ENCODE peak calls at places on chromosome 11, in four cellular contexts. Z is GM10248; V is activated effector memory CD4-positive, alpha-beta T cell treated with anti-CD3 and anti-CD28 coated beads, Interleukin-2, amount 50 U/mL, for 16 hours; Q is AG10803. B is an unnamed sample.

GRCh38 chr11:60396790-60397189 is 531 bp downstream of the MS4A14 start:
- DNase-seq in Z (peak; percentile 27), V (no peak), Q (no peak), B (peak; percentile 34)

GRCh38 chr11:47645500-47645899 is 3.1 kb upstream of the MTCH2 start:
- DNase-seq in Z (no peak), V (peak; percentile 19), Q (no peak), B (no peak)

GRCh38 chr11:128931661-128932060 is 11.0 kb downstream of the TP53AIP1 start:
- DNase-seq in Z (no peak), V (no peak), Q (no peak), B (no peak)

GRCh38 chr11:85694385-85694980 is 8.5 kb upstream of the CCDC89 start:
- DNase-seq in Z (no peak), V (no peak), Q (peak; percentile 64), B (peak; percentile 22)

GRCh38 chr11:105092255-105093239 is 47.0 kb downstream of the CARD18 start:
- DNase-seq in Z (no peak), V (no peak), Q (no peak), B (no peak)

GRCh38 chr11:36110698-36111410 is 167.0 kb downstream of the LDLRAD3 start:
- DNase-seq in Z (no peak), V (no peak), Q (no peak), B (no peak)

GRCh38 chr11:44814881-44815592 is 88.3 kb downstream of the TSPAN18 start:
- DNase-seq in Z (no peak), V (no peak), Q (peak; percentile 80), B (no peak)

GRCh38 chr11:130070109-130070828 is 575 bp downstream of the APLP2 start:
- DNase-seq in Z (peak; percentile 62), V (peak; percentile 85), Q (no peak), B (peak; percentile 81)

GRCh38 chr11:7577883-7578242 is 64.1 kb downstream of the PPFIBP2 start:
- DNase-seq in Z (no peak), V (no peak), Q (peak; percentile 55), B (no peak)

GRCh38 chr11:5291207-5291838 is 10.4 kb downstream of the OR51B4 start:
- DNase-seq in Z (peak; percentile 40), V (no peak), Q (peak; percentile 31), B (peak; percentile 65)

GRCh38 chr11:75233688-75234295 is 6.8 kb upstream of the TPBGL start:
- DNase-seq in Z (no peak), V (peak; percentile 51), Q (peak; percentile 46), B (no peak)

GRCh38 chr11:96794152-96794551 is 404.3 kb downstream of the JRKL start:
- DNase-seq in Z (no peak), V (no peak), Q (no peak), B (no peak)

GRCh38 chr11:65643971-65644370 is 6.1 kb downstream of the SIPA1 start:
- DNase-seq in Z (no peak), V (no peak), Q (no peak), B (no peak)

GRCh38 chr11:75525433-75526191 is at the start of gene GDPD5:
- DNase-seq in Z (peak; percentile 96), V (peak; percentile 95), Q (peak; percentile 69), B (peak; percentile 99)

GRCh38 chr11:111777094-111778046 is 11.2 kb upstream of the PPP2R1B start:
- DNase-seq in Z (peak; percentile 62), V (no peak), Q (peak; percentile 82), B (peak; percentile 63)

GRCh38 chr11:10075141-10075540 is 218.9 kb downstream of the SBF2 start:
- DNase-seq in Z (no peak), V (no peak), Q (no peak), B (no peak)

GRCh38 chr11:35083181-35084061 is 55.5 kb upstream of the CD44 start:
- DNase-seq in Z (peak; percentile 77), V (peak; percentile 86), Q (peak; percentile 100), B (peak; percentile 66)

GRCh38 chr11:1298695-1299492 is 10.5 kb downstream of the TOLLIP start:
- DNase-seq in Z (no peak), V (peak; percentile 45), Q (peak; percentile 81), B (no peak)

GRCh38 chr11:128324531-128325141 is 262.7 kb downstream of the ETS1 start:
- DNase-seq in Z (no peak), V (peak; percentile 91), Q (no peak), B (no peak)

GRCh38 chr11:61731956-61732675 is 20.3 kb upstream of the MYRF start:
- DNase-seq in Z (no peak), V (no peak), Q (peak; percentile 27), B (no peak)

GRCh38 chr11:119874660-119875238 is 145.7 kb upstream of the NECTIN1 start:
- DNase-seq in Z (no peak), V (no peak), Q (no peak), B (no peak)

GRCh38 chr11:92222701-92223100 is 1.9 kb upstream of the FAT3 start:
- DNase-seq in Z (no peak), V (no peak), Q (no peak), B (no peak)

GRCh38 chr11:121194731-121195596 is 93.9 kb downstream of the TECTA start:
- DNase-seq in Z (peak; percentile 69), V (peak; percentile 70), Q (peak; percentile 57), B (peak; percentile 70)

GRCh38 chr11:10934293-10934850 is 76.5 kb upstream of the ZBED5 start:
- DNase-seq in Z (no peak), V (no peak), Q (no peak), B (no peak)

GRCh38 chr11:30889116-30889765 is 303.1 kb upstream of the MPPED2 start:
- DNase-seq in Z (no peak), V (no peak), Q (peak; percentile 27), B (no peak)

GRCh38 chr11:64007629-64008282 is 21.5 kb downstream of the OTUB1 start:
- DNase-seq in Z (no peak), V (no peak), Q (no peak), B (no peak)

GRCh38 chr11:40391679-40392078 is 1067.8 kb downstream of the LRRC4C start:
- DNase-seq in Z (no peak), V (no peak), Q (no peak), B (no peak)

GRCh38 chr11:102836290-102836875 is 7.0 kb downstream of the MMP3 start:
- DNase-seq in Z (no peak), V (no peak), Q (peak; percentile 92), B (no peak)

GRCh38 chr11:95849087-95849825 is 59.0 kb downstream of the CEP57 start:
- DNase-seq in Z (peak; percentile 10), V (no peak), Q (peak; percentile 69), B (peak; percentile 11)

GRCh38 chr11:33689089-33689488 is 11.5 kb downstream of the C11orf91 start:
- DNase-seq in Z (no peak), V (no peak), Q (peak; percentile 46), B (no peak)

GRCh38 chr11:36469063-36469462 is 41.0 kb downstream of the TRAF6 start:
- DNase-seq in Z (no peak), V (no peak), Q (no peak), B (no peak)

GRCh38 chr11:60785806-60786361 is 751 bp downstream of the MS4A10 start:
- DNase-seq in Z (no peak), V (no peak), Q (peak; percentile 8), B (no peak)

GRCh38 chr11:36258730-36259360 is 30.4 kb downstream of the COMMD9 start:
- DNase-seq in Z (peak; percentile 40), V (no peak), Q (peak; percentile 81), B (peak; percentile 37)

GRCh38 chr11:62677160-62677559 is 1.7 kb downstream of the UBXN1 start:
- DNase-seq in Z (no peak), V (no peak), Q (no peak), B (no peak)

GRCh38 chr11:9708544-9708943 is 44.7 kb downstream of the SWAP70 start:
- DNase-seq in Z (no peak), V (no peak), Q (no peak), B (no peak)

GRCh38 chr11:76598426-76598839 is 72.1 kb downstream of the LRRC32 start:
- DNase-seq in Z (peak; percentile 77), V (no peak), Q (peak; percentile 55), B (peak; percentile 76)

B was measured in GM20000.